ENCODE peak calls at places on chromosomes 3 and 15, in six cellular contexts. G is KBM-7; V is activated gamma-delta T cell treated with Interleukin-2 at 50 U/mL for 16 hours; W is transverse colon; I is nucleus accumbens; C is stimulated activated CD8-positive, alpha-beta memory T cell treated with anti-CD3 and anti-CD28 coated beads, Interleukin-7, amount 100 ng/mL, for 24 hours. Y is an unnamed sample.

GRCh38 chr3:125353659-125354058 is 21.5 kb downstream of the ZNF148 start:
- DNase-seq in G (no peak), V (no peak), W (no peak), I (no peak), C (no peak), Y (no peak)

GRCh38 chr15:74055804-74056203 is 26.5 kb downstream of the GOLGA6A start:
- DNase-seq in G (no peak), V (no peak), W (no peak), I (no peak), C (no peak), Y (no peak)

GRCh38 chr3:145903472-145904013 is 257.4 kb downstream of the PLOD2 start:
- DNase-seq in G (no peak), V (no peak), W (no peak), I (no peak), C (no peak), Y (no peak)

GRCh38 chr15:37098468-37099320 is 1.7 kb downstream of the MEIS2 start:
- DNase-seq in G (peak), V (no peak), W (no peak), I (no peak), C (no peak), Y (no peak)

GRCh38 chr15:33194237-33194636 is 277 bp downstream of the FMN1 start:
- DNase-seq in G (no peak), V (no peak), W (no peak), I (no peak), C (no peak), Y (peak)

GRCh38 chr3:80097674-80098073 is 329.9 kb upstream of the ROBO1 start:
- DNase-seq in G (no peak), V (no peak), W (no peak), I (no peak), C (no peak), Y (no peak)

GRCh38 chr3:119645813-119646212 is 14.6 kb downstream of the POPDC2 start:
- DNase-seq in G (no peak), V (no peak), W (no peak), I (no peak), C (no peak), Y (no peak)

GRCh38 chr3:104519968-104520655 is 846.6 kb upstream of the ALCAM start:
- DNase-seq in G (no peak), V (no peak), W (no peak), I (no peak), C (no peak), Y (no peak)

GRCh38 chr3:95272791-95273190 is 1209.9 kb downstream of the NSUN3 start:
- DNase-seq in G (no peak), V (no peak), W (no peak), I (no peak), C (no peak), Y (no peak)